ENCODE peak calls at places on chromosome 16, in ten cellular contexts. L is heart right ventricle, M is mucosa of descending colon, K is left lung, A is left ventricle myocardium inferior, D is H9, S is MM.1S, Q is Peyer's patch, U is body of pancreas, N is pancreas. X is an unnamed sample. For H3K4me1, the result is how much of the 10 kb centered on the place peaks cover.

GRCh38 chr16:29738514-29738913 is 7.3 kb downstream of the C16orf54 start:
- DNase-seq in L (no peak), M (no peak), K (no peak), A (no peak), D (no peak), S (peak), Q (peak), U (no peak), N (no peak), X (no peak)

GRCh38 chr16:30659507-30660423 is 1.5 kb downstream of the FBRS start:
- DNase-seq in L (no peak), M (peak), K (peak), A (no peak), D (no peak), S (peak), Q (peak), U (no peak), N (peak), X (no peak)

GRCh38 chr16:48556913-48557351 is 53.0 kb downstream of the N4BP1 start:
- DNase-seq in L (no peak), M (no peak), K (no peak), A (no peak), D (no peak), S (no peak), Q (no peak), U (no peak), N (no peak), X (no peak)

GRCh38 chr16:27721548-27722265 is 171.8 kb downstream of the KATNIP start:
- DNase-seq in L (peak), M (peak), K (no peak), A (peak), D (no peak), S (no peak), Q (peak), U (peak), N (no peak), X (peak)

GRCh38 chr16:1772362-1772907 is at the start of gene EME2:
- DNase-seq in L (no peak), M (peak), K (no peak), A (no peak), D (no peak), S (peak), Q (peak), U (no peak), N (no peak), X (no peak)

GRCh38 chr16:85316321-85316919 is 204.1 kb upstream of the CIBAR2 start:
- DNase-seq in L (peak), M (peak), K (peak), A (peak), D (peak), S (peak), Q (peak), U (peak), N (peak), X (no peak)

GRCh38 chr16:55605756-55606155 is 39.3 kb downstream of the CAPNS2 start:
- DNase-seq in L (no peak), M (no peak), K (no peak), A (no peak), D (no peak), S (no peak), Q (no peak), U (no peak), N (no peak), X (no peak)

GRCh38 chr16:61324044-61324443 is 712.2 kb downstream of the CDH8 start:
- DNase-seq in L (no peak), M (no peak), K (no peak), A (no peak), D (no peak), S (no peak), Q (no peak), U (no peak), N (no peak), X (no peak)

GRCh38 chr16:78503501-78504110 is 404.2 kb downstream of the WWOX start:
- DNase-seq in L (peak), M (peak), K (no peak), A (no peak), D (no peak), S (peak), Q (peak), U (peak), N (peak), X (peak)

GRCh38 chr16:72923757-72924156 is 124.2 kb downstream of the ZFHX3 start:
- DNase-seq in L (no peak), M (no peak), K (no peak), A (no peak), D (no peak), S (no peak), Q (no peak), U (no peak), N (no peak), X (no peak)

GRCh38 chr16:57000271-57001025 is 11.1 kb downstream of the NLRC5 start:
- DNase-seq in L (peak), M (no peak), K (no peak), A (peak), D (no peak), S (no peak), Q (peak), U (peak), N (no peak), X (peak)

GRCh38 chr16:85327731-85328664 is 215.7 kb upstream of the CIBAR2 start:
- DNase-seq in L (peak), M (no peak), K (no peak), A (no peak), D (peak), S (no peak), Q (no peak), U (no peak), N (no peak), X (no peak)

GRCh38 chr16:85898521-85899442 is at the start of gene IRF8:
- DNase-seq in L (peak), M (peak), K (peak), A (peak), D (peak), S (no peak), Q (peak), U (peak), N (peak), X (no peak)

GRCh38 chr16:69253796-69254426 is 57.2 kb upstream of the VPS4A start:
- DNase-seq in L (no peak), M (no peak), K (no peak), A (no peak), D (no peak), S (no peak), Q (no peak), U (no peak), N (no peak), X (no peak)

GRCh38 chr16:31451681-31452351 is 7.5 kb upstream of the ARMC5 start:
- DNase-seq in L (peak), M (peak), K (no peak), A (peak), D (peak), S (peak), Q (peak), U (peak), N (no peak), X (no peak)

GRCh38 chr16:24815052-24815451 is 30.7 kb upstream of the SLC5A11 start:
- DNase-seq in L (no peak), M (no peak), K (no peak), A (no peak), D (no peak), S (no peak), Q (no peak), U (peak), N (no peak), X (no peak)

GRCh38 chr16:82023206-82023605 is 11.8 kb upstream of the HSD17B2 start:
- DNase-seq in L (no peak), M (no peak), K (no peak), A (no peak), D (no peak), S (no peak), Q (no peak), U (no peak), N (no peak), X (no peak)

GRCh38 chr16:10851512-10851911 is 25.5 kb upstream of the CIITA start:
- DNase-seq in L (no peak), M (no peak), K (no peak), A (no peak), D (no peak), S (no peak), Q (no peak), U (no peak), N (no peak), X (no peak)

GRCh38 chr16:81693047-81693446 is 86.0 kb upstream of the PLCG2 start:
- DNase-seq in L (no peak), M (no peak), K (no peak), A (no peak), D (no peak), S (no peak), Q (no peak), U (no peak), N (no peak), X (no peak)

GRCh38 chr16:66699898-66700297 is 3.4 kb upstream of the CMTM4 start:
- DNase-seq in L (no peak), M (no peak), K (no peak), A (no peak), D (no peak), S (no peak), Q (no peak), U (no peak), N (no peak), X (no peak)

GRCh38 chr16:66695474-66695934 is 1.0 kb downstream of the CMTM4 start:
- DNase-seq in L (no peak), M (no peak), K (no peak), A (no peak), D (no peak), S (no peak), Q (no peak), U (peak), N (no peak), X (no peak)

GRCh38 chr16:66695935-66696668 is 441 bp downstream of the CMTM4 start:
- DNase-seq in L (peak), M (peak), K (peak), A (no peak), D (peak), S (peak), Q (peak), U (peak), N (peak), X (no peak)

GRCh38 chr16:66698046-66698445 is 1.5 kb upstream of the CMTM4 start:
- DNase-seq in L (no peak), M (no peak), K (no peak), A (no peak), D (no peak), S (no peak), Q (peak), U (no peak), N (no peak), X (no peak)

GRCh38 chr16:66696669-66697630 is at the start of gene CMTM4:
- DNase-seq in L (peak), M (peak), K (peak), A (peak), D (peak), S (peak), Q (peak), U (peak), N (peak), X (peak)
- TF ChIP-seq CTCF in L (peak), M (no peak), K (no peak), A (peak), D (peak), S (peak), Q (peak), U (peak), N (no peak), X (no peak)

GRCh38 chr16:53775821-53776431 is 72.0 kb downstream of the FTO start:
- DNase-seq in L (peak), M (peak), K (peak), A (peak), D (no peak), S (no peak), Q (peak), U (peak), N (peak), X (peak)
- H3K4me1 ChIP-seq in L (under half), M (half or more), K (half or more), A (half or more), D (under half), S (under half), Q (under half), U (half or more), N (half or more), X (under half)

GRCh38 chr16:20355114-20355782 is 2.7 kb upstream of the UMOD start:
- DNase-seq in L (no peak), M (no peak), K (no peak), A (no peak), D (no peak), S (no peak), Q (no peak), U (no peak), N (no peak), X (no peak)

GRCh38 chr16:20364051-20364450 is 11.5 kb upstream of the UMOD start:
- DNase-seq in L (no peak), M (no peak), K (no peak), A (no peak), D (no peak), S (no peak), Q (no peak), U (no peak), N (no peak), X (no peak)

GRCh38 chr16:20363191-20363590 is 10.7 kb upstream of the UMOD start:
- DNase-seq in L (no peak), M (no peak), K (no peak), A (no peak), D (no peak), S (no peak), Q (no peak), U (peak), N (no peak), X (no peak)

GRCh38 chr16:20359997-20360396 is 7.5 kb upstream of the UMOD start:
- DNase-seq in L (no peak), M (no peak), K (no peak), A (no peak), D (peak), S (no peak), Q (no peak), U (peak), N (no peak), X (no peak)
- TF ChIP-seq CTCF in L (no peak), M (no peak), K (no peak), A (no peak), D (peak), S (peak), Q (no peak), U (peak), N (no peak), X (no peak)

DNA sequence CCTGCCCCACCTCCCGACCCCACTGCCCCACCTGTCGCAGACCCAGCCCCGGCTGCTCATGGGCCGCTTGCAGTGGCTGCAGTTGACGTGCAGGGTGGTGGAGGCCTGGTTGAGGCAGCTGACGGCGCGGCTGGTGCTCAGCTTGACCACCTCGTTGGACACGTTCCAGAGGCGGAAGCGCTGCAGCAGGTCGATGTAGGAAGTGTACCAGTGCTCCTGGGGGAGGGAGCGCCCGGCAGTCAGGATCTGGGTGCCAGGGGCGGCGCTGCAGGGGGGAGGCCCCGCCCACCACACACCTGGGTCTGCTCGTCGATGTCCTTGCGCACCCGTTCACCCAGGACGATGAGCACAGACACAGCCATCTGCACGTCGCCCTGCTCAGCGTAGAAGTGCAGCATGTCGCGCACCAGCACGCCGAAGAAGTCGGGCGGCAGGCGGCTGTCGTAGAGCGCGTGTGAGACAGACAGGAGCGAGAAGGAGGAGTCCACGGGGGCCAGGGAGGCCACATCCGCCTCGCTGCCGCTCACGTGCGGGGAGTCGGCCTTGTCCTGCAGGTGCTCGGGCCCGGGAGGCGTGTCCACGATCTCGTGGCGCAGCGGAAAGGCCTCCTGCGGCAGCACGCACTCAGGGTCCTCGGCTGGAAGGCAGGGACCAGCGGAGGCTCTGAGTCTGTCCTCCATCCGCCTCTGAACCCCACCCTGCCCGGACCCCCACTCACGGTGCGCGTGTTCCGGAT is 995 bp upstream of the JMJD8 start:
- DNase-seq in L (no peak), M (peak), K (peak), A (no peak), D (no peak), S (no peak), Q (no peak), U (no peak), N (no peak), X (no peak)
- H3K4me1 ChIP-seq in L (under half), M (half or more), K (half or more), A (half or more), D (under half), S (under half), Q (under half), U (half or more), N (under half), X (under half)

GRCh38 chr16:88763502-88764053 is 21.4 kb downstream of the PIEZO1 start:
- DNase-seq in L (no peak), M (peak), K (no peak), A (no peak), D (peak), S (no peak), Q (no peak), U (peak), N (no peak), X (no peak)
- TF ChIP-seq CTCF in L (no peak), M (no peak), K (no peak), A (no peak), D (peak), S (no peak), Q (no peak), U (no peak), N (no peak), X (no peak)

X was measured in thoracic aorta.